ENCODE peak calls at places on chromosomes 11 and 22, in eight cellular contexts. J is stimulated activated CD8-positive, alpha-beta memory T cell treated with anti-CD3 and anti-CD28 coated beads, Interleukin-4, amount 100 ng/mL, for 48 hours; Y is tibial nerve; S is NAMALWA; M is NCI-H2029 treated with DMSO at 0.1 percent for 48 hours; P is neural crest cell; X is neural progenitor cell; E is fibroblast of lung. F is an unnamed sample.

GRCh38 chr11:128469220-128469619 is 118.1 kb downstream of the ETS1 start:
- DNase-seq in X (no peak), P (no peak), E (no peak), J (peak), Y (no peak), M (no peak), S (peak), F (no peak)

GRCh38 chr11:62844154-62844553 is 4.8 kb upstream of the WDR74 start:
- DNase-seq in E (no peak), M (no peak), S (no peak), X (no peak), J (no peak), Y (no peak), P (no peak), F (no peak)

GRCh38 chr11:29153078-29153477 is 863.8 kb downstream of the KCNA4 start:
- DNase-seq in E (peak), M (no peak), S (no peak), X (no peak), J (no peak), P (no peak), Y (no peak), F (no peak)

GRCh38 chr22:44351685-44352377 is 39.1 kb upstream of the SHISAL1 start:
- DNase-seq in E (peak), M (no peak), Y (no peak), S (no peak), X (peak), P (no peak), J (peak), F (no peak)

GRCh38 chr11:40517122-40517521 is 942.3 kb downstream of the LRRC4C start:
- DNase-seq in X (no peak), Y (no peak), E (no peak), J (no peak), S (no peak), P (no peak), M (no peak), F (no peak)

GRCh38 chr11:50333861-50334260 is 301.2 kb downstream of the OR4C45 start:
- DNase-seq in Y (no peak), J (no peak), S (no peak), M (no peak), E (no peak), X (no peak), P (no peak), F (no peak)

GRCh38 chr11:103842795-103843194 is 193.6 kb upstream of the DDI1 start:
- DNase-seq in J (no peak), S (no peak), M (no peak), P (no peak), X (peak), E (peak), Y (peak), F (no peak)

GRCh38 chr11:15222777-15223176 is 108.1 kb downstream of the INSC start:
- DNase-seq in P (no peak), Y (no peak), S (no peak), X (no peak), M (no peak), E (peak), J (no peak), F (no peak)

GRCh38 chr11:115180272-115180671 is 323.9 kb downstream of the CADM1 start:
- DNase-seq in E (no peak), M (no peak), Y (no peak), S (no peak), J (no peak), X (peak), P (no peak), F (no peak)

GRCh38 chr22:38313384-38313955 is 3.8 kb downstream of the CSNK1E start:
- DNase-seq in X (peak), Y (no peak), E (peak), S (no peak), P (no peak), M (no peak), J (no peak), F (no peak)

GRCh38 chr22:31140746-31141145 is 438 bp upstream of the PLA2G3 start:
- DNase-seq in E (no peak), S (no peak), P (no peak), J (no peak), M (no peak), X (no peak), Y (no peak), F (no peak)

GRCh38 chr11:18235394-18235926 is 1.1 kb downstream of the SAA4 start:
- DNase-seq in Y (no peak), J (no peak), S (no peak), M (no peak), P (no peak), X (peak), E (no peak), F (peak)

GRCh38 chr11:62124186-62125113 is 639 bp downstream of the INCENP start:
- DNase-seq in S (peak), M (no peak), X (peak), P (peak), E (peak), J (peak), Y (no peak), F (peak)

GRCh38 chr11:110777765-110778164 is 65.5 kb upstream of the ARHGAP20 start:
- DNase-seq in P (no peak), S (no peak), J (no peak), X (no peak), E (peak), Y (peak), M (no peak), F (no peak)

GRCh38 chr11:36512016-36512415 is 1.9 kb upstream of the TRAF6 start:
- DNase-seq in X (no peak), Y (no peak), E (no peak), J (no peak), S (no peak), M (no peak), P (no peak), F (no peak)

GRCh38 chr11:62622476-62622875 is 690 bp upstream of the B3GAT3 start:
- DNase-seq in J (no peak), E (no peak), M (no peak), Y (no peak), X (peak), S (no peak), P (no peak), F (no peak)

GRCh38 chr11:82942376-82942775 is 40.8 kb downstream of the DDIAS start:
- DNase-seq in S (no peak), E (no peak), Y (no peak), X (no peak), M (no peak), J (no peak), P (no peak), F (no peak)

GRCh38 chr11:78742430-78742829 is 167.8 kb upstream of the NARS2 start:
- DNase-seq in S (no peak), Y (no peak), J (no peak), M (peak), E (peak), X (no peak), P (no peak), F (no peak)